ENCODE peak calls at places on chromosomes 1 and 21, in eight cellular contexts. X is dorsolateral prefrontal cortex; O is breast epithelium; R is colonic mucosa; H is CD8-positive, alpha-beta memory T cell; Y is mammary epithelial cell; A is testis; Q is RWPE2. B is an unnamed sample.
A peak's percentile ranks its signal among the peaks of the same experiment; 100 is the strongest.

GRCh38 chr1:241842565-241842964 is 5.4 kb upstream of the EXO1 start:
- DNase-seq in X (no peak), O (no peak), R (no peak), H (no peak), Y (peak; percentile 51), A (no peak), Q (no peak), B (no peak)

GRCh38 chr1:215421772-215422171 is 145.3 kb upstream of the KCTD3 start:
- DNase-seq in X (no peak), O (no peak), R (no peak), H (no peak), Y (peak; percentile 40), A (no peak), Q (no peak), B (no peak)

GRCh38 chr1:213409971-213410370 is 358.9 kb downstream of the RPS6KC1 start:
- DNase-seq in X (no peak), O (no peak), R (no peak), H (no peak), Y (no peak), A (no peak), Q (no peak), B (no peak)

GRCh38 chr1:58089898-58090535 is 456.5 kb downstream of the OMA1 start:
- DNase-seq in X (no peak), O (no peak), R (no peak), H (no peak), Y (no peak), A (no peak), Q (no peak), B (no peak)

GRCh38 chr1:4599521-4599920 is 54.9 kb upstream of the AJAP1 start:
- DNase-seq in X (no peak), O (no peak), R (no peak), H (no peak), Y (no peak), A (no peak), Q (no peak), B (no peak)

GRCh38 chr21:39972471-39972870 is 105.2 kb downstream of the PCP4 start:
- DNase-seq in X (no peak), O (no peak), R (no peak), H (no peak), Y (no peak), A (no peak), Q (no peak), B (no peak)

GRCh38 chr1:181525104-181525721 is 41.9 kb downstream of the CACNA1E start:
- DNase-seq in X (no peak), O (no peak), R (no peak), H (no peak), Y (no peak), A (no peak), Q (no peak), B (no peak)

GRCh38 chr1:10897981-10898728 is 101.7 kb upstream of the CASZ1 start:
- DNase-seq in X (no peak), O (no peak), R (no peak), H (no peak), Y (peak; percentile 58), A (no peak), Q (no peak), B (no peak)

GRCh38 chr1:234525156-234525774 is 46.3 kb upstream of the TARBP1 start:
- DNase-seq in X (no peak), O (no peak), R (no peak), H (no peak), Y (no peak), A (no peak), Q (no peak), B (no peak)

GRCh38 chr1:115063238-115063901 is 25.9 kb downstream of the TSPAN2 start:
- DNase-seq in X (no peak), O (no peak), R (no peak), H (peak; percentile 83), Y (peak; percentile 58), A (peak; percentile 32), Q (no peak), B (no peak)
- H3K27ac ChIP-seq in X (no peak overlapping the region), O (peak overlapping the region; percentile 33), R (no peak overlapping the region), H (peak overlapping the region; percentile 94), Y (peak overlapping the region; percentile 63), A (peak overlapping the region; percentile 1), Q (peak overlapping the region; percentile 88), B (no peak overlapping the region)

DNA sequence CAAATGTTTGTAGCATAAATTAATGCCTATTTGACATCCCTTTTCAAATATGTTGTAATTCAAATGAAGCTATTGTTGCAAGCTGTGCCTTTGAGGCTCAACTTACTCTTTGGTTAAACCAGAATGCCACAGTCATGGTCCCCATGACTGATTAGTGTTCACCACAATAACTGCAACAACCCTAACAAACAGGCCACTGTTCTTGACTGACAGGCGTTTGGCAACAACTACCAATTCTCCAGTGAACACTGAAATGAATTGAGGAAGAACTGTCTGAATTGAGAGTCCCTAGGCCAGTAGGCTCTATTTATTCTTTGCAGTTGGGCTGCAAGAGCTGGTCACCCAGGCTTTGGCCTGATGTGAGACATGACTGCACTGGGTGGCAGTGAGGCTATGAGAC is 6.6 kb upstream of the TMEM167B start:
- DNase-seq in X (peak; percentile 50), O (no peak), R (no peak), H (no peak), Y (peak; percentile 23), A (no peak), Q (no peak), B (no peak)
- H3K27ac ChIP-seq in X (peak overlapping the region; percentile 94), O (no peak overlapping the region), R (no peak overlapping the region), H (no peak overlapping the region), Y (no peak overlapping the region), A (no peak overlapping the region), Q (no peak overlapping the region), B (no peak overlapping the region)

GRCh38 chr1:15836772-15837669 is 10.5 kb upstream of the SPEN start:
- DNase-seq in X (peak; percentile 43), O (no peak), R (peak; percentile 62), H (peak; percentile 54), Y (no peak), A (peak; percentile 63), Q (no peak), B (no peak)
- H3K27ac ChIP-seq in X (peak overlapping the region; percentile 100), O (peak overlapping the region; percentile 100), R (peak overlapping the region; percentile 100), H (peak overlapping the region; percentile 97), Y (no peak overlapping the region), A (peak overlapping the region; percentile 96), Q (peak overlapping the region; percentile 97), B (no peak overlapping the region)

DNA sequence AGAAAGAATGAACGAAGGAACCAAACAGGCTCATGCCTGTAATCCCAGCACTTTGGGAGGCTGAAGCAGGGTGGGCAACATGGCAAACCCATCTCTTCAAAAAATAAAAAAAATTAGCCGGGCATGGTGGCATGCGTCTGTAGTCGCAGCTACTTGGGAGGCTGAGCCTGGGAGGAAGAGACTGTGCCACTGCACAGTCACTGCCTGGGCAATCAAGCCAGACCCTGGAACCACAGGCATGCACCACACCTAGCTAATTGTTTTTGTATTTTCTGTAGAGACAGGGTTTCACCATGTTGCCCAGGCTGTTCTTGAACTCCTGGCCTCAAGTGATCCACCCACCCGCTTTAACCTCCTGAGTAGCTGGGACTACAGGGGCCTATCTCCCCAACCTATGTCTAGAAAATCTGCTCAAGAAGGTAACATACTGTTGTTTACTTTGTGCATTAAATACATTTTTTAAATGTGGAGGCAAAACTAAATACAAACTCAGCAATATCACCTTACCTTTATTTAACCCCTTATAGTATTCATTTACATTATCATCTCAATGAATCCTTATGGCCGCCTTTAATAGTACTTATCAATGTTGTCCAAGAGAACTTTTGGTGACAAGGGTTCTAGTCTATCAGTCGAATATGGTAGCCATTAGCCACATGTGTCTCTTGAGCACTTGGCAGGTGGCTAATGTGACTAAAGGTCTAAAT is 2.7 kb downstream of the KHDC4 start:
- DNase-seq in X (no peak), O (no peak), R (no peak), H (no peak), Y (peak; percentile 68), A (no peak), Q (no peak), B (no peak)
- H3K27ac ChIP-seq in X (peak overlapping the region; percentile 59), O (peak overlapping the region; percentile 62), R (peak overlapping the region; percentile 46), H (no peak overlapping the region), Y (peak overlapping the region; percentile 97), A (no peak overlapping the region), Q (peak overlapping the region; percentile 72), B (no peak overlapping the region)

GRCh38 chr1:201715351-201715750 is 113.6 kb upstream of the IPO9 start:
- DNase-seq in X (no peak), O (no peak), R (no peak), H (no peak), Y (no peak), A (no peak), Q (no peak), B (no peak)

GRCh38 chr1:201716742-201717135 is 112.2 kb upstream of the IPO9 start:
- DNase-seq in X (no peak), O (no peak), R (no peak), H (no peak), Y (no peak), A (no peak), Q (no peak), B (no peak)

GRCh38 chr1:201718346-201719202 is 110.4 kb upstream of the IPO9 start:
- DNase-seq in X (peak; percentile 74), O (no peak), R (peak; percentile 45), H (no peak), Y (no peak), A (no peak), Q (no peak), B (no peak)

GRCh38 chr1:201715801-201716741 is 112.9 kb upstream of the IPO9 start:
- DNase-seq in X (no peak), O (no peak), R (no peak), H (no peak), Y (no peak), A (no peak), Q (no peak), B (no peak)

DNA sequence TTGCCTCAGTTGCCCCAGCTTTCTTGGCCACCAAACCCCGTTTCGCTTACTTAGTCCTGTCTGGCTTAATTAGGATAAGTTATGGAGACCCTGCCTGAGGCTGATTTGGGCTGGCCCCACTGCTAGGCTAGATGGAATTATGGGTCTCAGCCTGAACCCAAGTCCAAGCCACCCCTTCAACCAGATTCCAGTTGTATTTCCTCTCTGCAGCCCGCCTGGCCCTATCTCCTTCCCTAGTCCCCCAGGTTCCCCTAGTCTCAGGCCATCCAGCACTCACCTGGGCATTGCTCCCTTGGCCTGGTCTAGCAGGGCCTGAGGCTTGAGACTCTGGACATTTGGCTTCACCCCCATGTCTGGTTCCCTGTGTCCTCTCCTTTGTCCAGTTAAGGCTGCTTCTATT is 111.7 kb upstream of the IPO9 start:
- DNase-seq in X (no peak), O (no peak), R (no peak), H (no peak), Y (no peak), A (no peak), Q (no peak), B (no peak)
- H3K27ac ChIP-seq in X (peak overlapping the region; percentile 98), O (peak overlapping the region; percentile 84), R (no peak overlapping the region), H (no peak overlapping the region), Y (no peak overlapping the region), A (no peak overlapping the region), Q (no peak overlapping the region), B (no peak overlapping the region)